ENCODE peak calls at places on chromosome 14, in six cellular contexts. One of them, this sample, is unnamed.

GRCh38 chr14:80664576-80664975 is 277.0 kb downstream of the CEP128 start:
- DNase-seq in GM12878: no peak
- DNase-seq in K562: no peak
- DNase-seq in HepG2: peak; percentile 13
- DNase-seq in HCT116: no peak
- DNase-seq in H1: no peak
- DNase-seq in this sample: no peak

GRCh38 chr14:37668646-37669045 is 73.2 kb downstream of the TTC6 start:
- DNase-seq in GM12878: no peak
- DNase-seq in K562: no peak
- DNase-seq in HepG2: no peak
- DNase-seq in HCT116: no peak
- DNase-seq in H1: no peak
- DNase-seq in this sample: no peak

GRCh38 chr14:87450193-87450592 is 542.8 kb downstream of the GALC start:
- DNase-seq in GM12878: no peak
- DNase-seq in K562: no peak
- DNase-seq in HepG2: no peak
- DNase-seq in HCT116: no peak
- DNase-seq in H1: no peak
- DNase-seq in this sample: no peak

GRCh38 chr14:66572836-66573235 is 64.9 kb downstream of the GPHN start:
- DNase-seq in GM12878: no peak
- DNase-seq in K562: no peak
- DNase-seq in HepG2: no peak
- DNase-seq in HCT116: no peak
- DNase-seq in H1: no peak
- DNase-seq in this sample: no peak

GRCh38 chr14:51094282-51094821 is 553 bp downstream of the TRIM9 start:
- DNase-seq in GM12878: no peak
- DNase-seq in K562: no peak
- DNase-seq in HepG2: no peak
- DNase-seq in HCT116: no peak
- DNase-seq in H1: peak; percentile 68
- DNase-seq in this sample: peak; percentile 53

GRCh38 chr14:99729991-99730875 is 46.1 kb downstream of the CYP46A1 start:
- DNase-seq in GM12878: no peak
- DNase-seq in K562: peak; percentile 81
- DNase-seq in HepG2: peak; percentile 93
- DNase-seq in HCT116: no peak
- DNase-seq in H1: peak; percentile 100
- DNase-seq in this sample: peak; percentile 97

GRCh38 chr14:96249016-96249415 is 7.0 kb upstream of the BDKRB1 start:
- DNase-seq in GM12878: no peak
- DNase-seq in K562: no peak
- DNase-seq in HepG2: no peak
- DNase-seq in HCT116: no peak
- DNase-seq in H1: no peak
- DNase-seq in this sample: no peak

GRCh38 chr14:100296106-100296651 is 10.1 kb downstream of the SLC25A29 start:
- DNase-seq in GM12878: no peak
- DNase-seq in K562: no peak
- DNase-seq in HepG2: no peak
- DNase-seq in HCT116: no peak
- DNase-seq in H1: no peak
- DNase-seq in this sample: no peak

GRCh38 chr14:65239143-65239672 is 136.9 kb upstream of the MAX start:
- DNase-seq in GM12878: no peak
- DNase-seq in K562: no peak
- DNase-seq in HepG2: peak; percentile 61
- DNase-seq in HCT116: no peak
- DNase-seq in H1: no peak
- DNase-seq in this sample: no peak

GRCh38 chr14:64825498-64825897 is 54.2 kb downstream of the SPTB start:
- DNase-seq in GM12878: no peak
- DNase-seq in K562: no peak
- DNase-seq in HepG2: no peak
- DNase-seq in HCT116: no peak
- DNase-seq in H1: no peak
- DNase-seq in this sample: no peak

GRCh38 chr14:54617467-54617866 is 50.5 kb downstream of the SAMD4A start:
- DNase-seq in GM12878: no peak
- DNase-seq in K562: no peak
- DNase-seq in HepG2: no peak
- DNase-seq in HCT116: no peak
- DNase-seq in H1: no peak
- DNase-seq in this sample: no peak

GRCh38 chr14:74541225-74541624 is 47.7 kb downstream of the ISCA2 start:
- DNase-seq in GM12878: no peak
- DNase-seq in K562: no peak
- DNase-seq in HepG2: no peak
- DNase-seq in HCT116: no peak
- DNase-seq in H1: no peak
- DNase-seq in this sample: no peak

GRCh38 chr14:31895206-31895605 is 181.9 kb upstream of the ARHGAP5 start:
- DNase-seq in GM12878: no peak
- DNase-seq in K562: no peak
- DNase-seq in HepG2: peak; percentile 35
- DNase-seq in HCT116: no peak
- DNase-seq in H1: no peak
- DNase-seq in this sample: no peak

GRCh38 chr14:54665938-54666337 is 99.0 kb downstream of the SAMD4A start:
- DNase-seq in GM12878: peak; percentile 9
- DNase-seq in K562: no peak
- DNase-seq in HepG2: no peak
- DNase-seq in HCT116: no peak
- DNase-seq in H1: no peak
- DNase-seq in this sample: no peak

GRCh38 chr14:102786758-102787157 is 9.5 kb downstream of the TRAF3 start:
- DNase-seq in GM12878: no peak
- DNase-seq in K562: no peak
- DNase-seq in HepG2: no peak
- DNase-seq in HCT116: no peak
- DNase-seq in H1: no peak
- DNase-seq in this sample: no peak

GRCh38 chr14:50943261-50943942 is 881 bp downstream of the PYGL start:
- DNase-seq in GM12878: no peak
- DNase-seq in K562: peak; percentile 45
- DNase-seq in HepG2: peak; percentile 55
- DNase-seq in HCT116: peak; percentile 31
- DNase-seq in H1: peak; percentile 66
- DNase-seq in this sample: no peak

GRCh38 chr14:91354221-91354916 is 63.3 kb downstream of the CCDC88C start:
- DNase-seq in GM12878: no peak
- DNase-seq in K562: no peak
- DNase-seq in HepG2: no peak
- DNase-seq in HCT116: no peak
- DNase-seq in H1: no peak
- DNase-seq in this sample: no peak

GRCh38 chr14:59772252-59772651 is 98.3 kb downstream of the RTN1 start:
- DNase-seq in GM12878: no peak
- DNase-seq in K562: no peak
- DNase-seq in HepG2: no peak
- DNase-seq in HCT116: no peak
- DNase-seq in H1: no peak
- DNase-seq in this sample: no peak

GRCh38 chr14:70441641-70442040 is 10.3 kb upstream of the ADAM21 start:
- DNase-seq in GM12878: no peak
- DNase-seq in K562: no peak
- DNase-seq in HepG2: no peak
- DNase-seq in HCT116: no peak
- DNase-seq in H1: no peak
- DNase-seq in this sample: no peak

GRCh38 chr14:68979722-68980552 is 835 bp upstream of the ACTN1 start:
- DNase-seq in GM12878: no peak
- DNase-seq in K562: peak; percentile 54
- DNase-seq in HepG2: no peak
- DNase-seq in HCT116: no peak
- DNase-seq in H1: peak; percentile 81
- DNase-seq in this sample: no peak

GRCh38 chr14:26863736-26864135 is 265.9 kb upstream of the NOVA1 start:
- DNase-seq in GM12878: no peak
- DNase-seq in K562: no peak
- DNase-seq in HepG2: no peak
- DNase-seq in HCT116: no peak
- DNase-seq in H1: no peak
- DNase-seq in this sample: no peak

DNA sequence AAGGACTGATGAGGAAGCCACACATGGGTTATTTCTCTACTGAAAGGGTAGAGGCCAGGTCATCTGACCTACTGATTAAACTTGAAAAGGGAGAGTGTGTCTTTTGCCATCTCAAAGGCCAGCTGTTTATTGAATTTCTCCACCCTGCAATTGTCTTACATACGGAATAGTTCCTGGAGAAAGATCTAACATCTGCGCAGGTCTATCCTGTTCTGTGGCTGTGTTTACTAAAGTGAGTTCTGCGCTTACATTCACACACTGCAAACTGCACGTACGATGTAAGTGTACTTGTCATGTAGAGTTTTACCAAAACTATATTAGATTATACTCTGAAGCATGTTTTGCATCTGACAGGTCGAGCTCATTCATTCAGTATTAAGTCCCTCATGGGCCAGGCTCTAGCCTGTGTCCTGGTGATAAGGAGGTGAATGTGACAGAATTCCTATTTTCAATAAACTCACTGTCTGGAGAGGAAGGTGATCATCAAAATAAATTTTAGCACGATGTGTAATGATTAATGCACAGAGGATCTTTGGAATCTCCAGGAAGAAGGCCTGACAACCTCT is 96.6 kb downstream of the PRKCH start:
- DNase-seq in GM12878: no peak
- DNase-seq in K562: no peak
- DNase-seq in HepG2: no peak
- DNase-seq in HCT116: no peak
- DNase-seq in H1: no peak
- DNase-seq in this sample: no peak
- TF ChIP-seq MAX in GM12878: no peak
- TF ChIP-seq MAX in K562: no peak
- TF ChIP-seq MAX in HepG2: no peak
- TF ChIP-seq MAX in HCT116: no peak
- TF ChIP-seq MAX in H1: no peak
- TF ChIP-seq MAX in this sample: no peak

GRCh38 chr14:76089151-76089550 is 62.6 kb upstream of the GPATCH2L start:
- DNase-seq in GM12878: no peak
- DNase-seq in K562: no peak
- DNase-seq in HepG2: no peak
- DNase-seq in HCT116: no peak
- DNase-seq in H1: no peak
- DNase-seq in this sample: no peak

GRCh38 chr14:76084374-76084773 is 67.3 kb upstream of the GPATCH2L start:
- DNase-seq in GM12878: no peak
- DNase-seq in K562: no peak
- DNase-seq in HepG2: no peak
- DNase-seq in HCT116: no peak
- DNase-seq in H1: no peak
- DNase-seq in this sample: no peak

GRCh38 chr14:76085358-76085757 is 66.4 kb upstream of the GPATCH2L start:
- DNase-seq in GM12878: no peak
- DNase-seq in K562: no peak
- DNase-seq in HepG2: no peak
- DNase-seq in HCT116: no peak
- DNase-seq in H1: no peak
- DNase-seq in this sample: no peak

GRCh38 chr14:76083796-76084195 is 67.9 kb upstream of the GPATCH2L start:
- DNase-seq in GM12878: no peak
- DNase-seq in K562: peak; percentile 63
- DNase-seq in HepG2: no peak
- DNase-seq in HCT116: no peak
- DNase-seq in H1: no peak
- DNase-seq in this sample: no peak

GRCh38 chr14:76086636-76087035 is 65.1 kb upstream of the GPATCH2L start:
- DNase-seq in GM12878: no peak
- DNase-seq in K562: no peak
- DNase-seq in HepG2: no peak
- DNase-seq in HCT116: no peak
- DNase-seq in H1: no peak
- DNase-seq in this sample: no peak
- TF ChIP-seq JUND in GM12878: no peak
- TF ChIP-seq JUND in K562: no peak
- TF ChIP-seq JUND in HepG2: no peak
- TF ChIP-seq JUND in HCT116: no peak
- TF ChIP-seq JUND in H1: no peak
- TF ChIP-seq JUND in this sample: no peak

GRCh38 chr14:77641207-77641533 is 24.7 kb upstream of the SPTLC2 start:
- DNase-seq in GM12878: no peak
- DNase-seq in K562: no peak
- DNase-seq in HepG2: no peak
- DNase-seq in HCT116: no peak
- DNase-seq in H1: no peak
- DNase-seq in this sample: no peak

GRCh38 chr14:77645520-77646230 is 29.2 kb upstream of the SPTLC2 start:
- DNase-seq in GM12878: no peak
- DNase-seq in K562: no peak
- DNase-seq in HepG2: no peak
- DNase-seq in HCT116: no peak
- DNase-seq in H1: no peak
- DNase-seq in this sample: no peak

GRCh38 chr14:77642407-77642806 is 26.0 kb upstream of the SPTLC2 start:
- DNase-seq in GM12878: no peak
- DNase-seq in K562: no peak
- DNase-seq in HepG2: no peak
- DNase-seq in HCT116: no peak
- DNase-seq in H1: no peak
- DNase-seq in this sample: no peak

GRCh38 chr14:77638738-77639137 is 22.3 kb upstream of the SPTLC2 start:
- DNase-seq in GM12878: no peak
- DNase-seq in K562: no peak
- DNase-seq in HepG2: no peak
- DNase-seq in HCT116: no peak
- DNase-seq in H1: no peak
- DNase-seq in this sample: no peak

GRCh38 chr14:77641534-77642341 is 25.3 kb upstream of the SPTLC2 start:
- DNase-seq in GM12878: peak; percentile 16
- DNase-seq in K562: no peak
- DNase-seq in HepG2: no peak
- DNase-seq in HCT116: no peak
- DNase-seq in H1: no peak
- DNase-seq in this sample: no peak
- TF ChIP-seq MAX in GM12878: peak; percentile 32
- TF ChIP-seq MAX in K562: no peak
- TF ChIP-seq MAX in HepG2: no peak
- TF ChIP-seq MAX in HCT116: no peak
- TF ChIP-seq MAX in H1: no peak
- TF ChIP-seq MAX in this sample: no peak

DNA sequence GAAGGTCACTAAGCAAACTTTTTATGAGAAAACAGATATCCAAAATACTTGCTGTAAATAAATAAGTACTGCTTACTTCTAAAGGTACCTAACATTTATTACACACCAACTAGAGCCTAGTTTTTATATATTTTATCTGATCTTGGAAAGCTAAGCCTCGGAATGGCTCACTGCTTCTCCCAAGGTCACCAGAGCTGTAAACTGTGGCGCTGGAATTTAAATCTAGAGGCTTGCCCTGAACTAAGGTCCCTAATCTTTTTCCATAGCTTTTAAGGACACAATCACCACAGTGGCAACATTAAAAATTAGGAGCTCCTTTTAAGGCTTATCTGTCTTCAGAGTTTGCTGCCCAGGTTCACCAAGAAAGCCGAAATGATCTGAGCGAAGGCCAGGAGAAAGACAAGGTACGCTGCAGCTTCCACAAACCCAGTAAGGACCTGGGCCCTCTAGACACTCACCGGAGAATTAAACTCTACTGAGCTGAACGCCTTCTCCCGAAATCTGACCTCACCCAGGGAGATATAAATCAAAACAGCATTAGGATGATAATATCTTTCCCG is 613 bp downstream of the CCNB1IP1 start:
- DNase-seq in GM12878: no peak
- DNase-seq in K562: peak; percentile 23
- DNase-seq in HepG2: peak; percentile 42
- DNase-seq in HCT116: no peak
- DNase-seq in H1: no peak
- DNase-seq in this sample: peak; percentile 21
- TF ChIP-seq JUND in GM12878: no peak
- TF ChIP-seq JUND in K562: no peak
- TF ChIP-seq JUND in HepG2: no peak
- TF ChIP-seq JUND in HCT116: no peak
- TF ChIP-seq JUND in H1: no peak
- TF ChIP-seq JUND in this sample: no peak